ENCODE peak calls at places on chromosomes 4 and X, in ten cellular contexts. K is H9; Z is GDM1; P is NCI-H2107; Y is esophagus squamous epithelium; W is iPS-NIHi11; D is cardiac muscle cell; M is stimulated activated naive B cell treated with anti-CD40 and anti-IgM and Interleukin-4, amounts not matched to agents 10 μg/mL and 1 μg/mL and 100 μg/mL, for 72 hours; O is pons; Q is NCI-H1092. F is an unnamed sample.

GRCh38 chr4:105189855-105190650 is 43.4 kb downstream of the TET2 start:
- DNase-seq in K (no peak), Z (no peak), P (no peak), Y (no peak), W (no peak), D (no peak), M (no peak), O (no peak), Q (no peak), F (peak)

GRCh38 chr4:4659871-4660651 is 118.2 kb upstream of the STX18 start:
- DNase-seq in K (no peak), Z (peak), P (no peak), Y (no peak), W (no peak), D (peak), M (no peak), O (no peak), Q (no peak), F (no peak)

GRCh38 chrX:57952320-57952678 is 42.0 kb upstream of the ZXDA start:
- DNase-seq in K (no peak), Z (no peak), P (no peak), Y (no peak), W (no peak), D (no peak), M (no peak), O (no peak), Q (no peak), F (no peak)

GRCh38 chr4:105679186-105679585 is 29.3 kb downstream of the INTS12 start:
- DNase-seq in K (no peak), Z (no peak), P (no peak), Y (no peak), W (peak), D (no peak), M (no peak), O (no peak), Q (no peak), F (no peak)

GRCh38 chrX:132480581-132481203 is 8.1 kb downstream of the MBNL3 start:
- DNase-seq in K (no peak), Z (peak), P (peak), Y (no peak), W (no peak), D (peak), M (peak), O (peak), Q (peak), F (no peak)

GRCh38 chr4:160831165-160831922 is 1332.5 kb downstream of the FSTL5 start:
- DNase-seq in K (no peak), Z (no peak), P (no peak), Y (no peak), W (peak), D (no peak), M (no peak), O (no peak), Q (no peak), F (no peak)

GRCh38 chrX:68654693-68655092 is 7.2 kb downstream of the STARD8 start:
- DNase-seq in K (no peak), Z (no peak), P (no peak), Y (no peak), W (no peak), D (no peak), M (no peak), O (no peak), Q (no peak), F (no peak)

GRCh38 chr4:140003851-140004579 is 150.0 kb downstream of the MAML3 start:
- DNase-seq in K (no peak), Z (no peak), P (no peak), Y (no peak), W (no peak), D (no peak), M (no peak), O (no peak), Q (no peak), F (no peak)

GRCh38 chr4:1523907-1524636 is 117.8 kb upstream of the NKX1-1 start:
- DNase-seq in K (no peak), Z (no peak), P (no peak), Y (no peak), W (no peak), D (no peak), M (no peak), O (peak), Q (no peak), F (no peak)

GRCh38 chrX:102517331-102517730 is 792 bp upstream of the TMSB15A start:
- DNase-seq in K (no peak), Z (no peak), P (no peak), Y (no peak), W (no peak), D (peak), M (no peak), O (peak), Q (peak), F (no peak)

GRCh38 chr4:185201983-185202962 is 1.5 kb downstream of the CFAP97 start:
- DNase-seq in K (peak), Z (peak), P (no peak), Y (no peak), W (no peak), D (peak), M (no peak), O (peak), Q (no peak), F (no peak)

GRCh38 chr4:77454858-77455257 is 150.8 kb upstream of the CXCL13 start:
- DNase-seq in K (no peak), Z (no peak), P (no peak), Y (no peak), W (no peak), D (peak), M (no peak), O (no peak), Q (no peak), F (no peak)

GRCh38 chr4:3765271-3766206 is 646 bp upstream of the ADRA2C start:
- DNase-seq in K (peak), Z (no peak), P (no peak), Y (no peak), W (peak), D (peak), M (no peak), O (no peak), Q (peak), F (peak)

GRCh38 chr4:20137176-20137575 is 114.5 kb upstream of the SLIT2 start:
- DNase-seq in K (no peak), Z (no peak), P (no peak), Y (no peak), W (no peak), D (peak), M (no peak), O (no peak), Q (no peak), F (no peak)

GRCh38 chrX:131072871-131073571 is 14.9 kb downstream of the ARHGAP36 start:
- DNase-seq in K (peak), Z (no peak), P (no peak), Y (no peak), W (peak), D (no peak), M (no peak), O (no peak), Q (no peak), F (peak)

GRCh38 chr4:168524006-168524405 is 27.2 kb downstream of the PALLD start:
- DNase-seq in K (no peak), Z (no peak), P (no peak), Y (no peak), W (no peak), D (peak), M (no peak), O (no peak), Q (no peak), F (no peak)

GRCh38 chr4:107888237-107888636 is 43.1 kb upstream of the CYP2U1 start:
- DNase-seq in K (no peak), Z (no peak), P (no peak), Y (no peak), W (no peak), D (no peak), M (no peak), O (no peak), Q (no peak), F (no peak)

GRCh38 chrX:16778545-16778944 is 7.7 kb upstream of the TXLNG start:
- DNase-seq in K (no peak), Z (no peak), P (no peak), Y (no peak), W (no peak), D (peak), M (no peak), O (peak), Q (no peak), F (no peak)

GRCh38 chr4:56764775-56765174 is 56.7 kb downstream of the SPINK2 start:
- DNase-seq in K (no peak), Z (no peak), P (no peak), Y (no peak), W (no peak), D (peak), M (no peak), O (no peak), Q (no peak), F (no peak)

GRCh38 chr4:155967098-155967497 is 13.4 kb upstream of the CTSO start:
- DNase-seq in K (no peak), Z (no peak), P (no peak), Y (no peak), W (no peak), D (no peak), M (no peak), O (peak), Q (no peak), F (no peak)

GRCh38 chrX:40471965-40472648 is 108.7 kb upstream of the ATP6AP2 start:
- DNase-seq in K (peak), Z (no peak), P (peak), Y (no peak), W (peak), D (peak), M (peak), O (peak), Q (peak), F (peak)

GRCh38 chr4:128229458-128229805 is 58.2 kb downstream of the PGRMC2 start:
- DNase-seq in K (no peak), Z (no peak), P (no peak), Y (no peak), W (no peak), D (peak), M (no peak), O (no peak), Q (no peak), F (no peak)

GRCh38 chr4:141339386-141339785 is 118.7 kb downstream of the ZNF330 start:
- DNase-seq in K (no peak), Z (no peak), P (no peak), Y (no peak), W (no peak), D (no peak), M (no peak), O (no peak), Q (no peak), F (no peak)

GRCh38 chr4:166386491-166387367 is 513.7 kb downstream of the TLL1 start:
- DNase-seq in K (no peak), Z (no peak), P (no peak), Y (no peak), W (no peak), D (no peak), M (no peak), O (no peak), Q (no peak), F (no peak)

GRCh38 chr4:153555730-153556440 is 89.7 kb downstream of the TMEM131L start:
- DNase-seq in K (no peak), Z (no peak), P (no peak), Y (no peak), W (peak), D (peak), M (no peak), O (no peak), Q (no peak), F (no peak)

GRCh38 chr4:160772668-160773067 is 1391.1 kb downstream of the FSTL5 start:
- DNase-seq in K (no peak), Z (no peak), P (no peak), Y (no peak), W (no peak), D (no peak), M (no peak), O (peak), Q (no peak), F (no peak)

GRCh38 chr4:52651993-52652672 is 7.0 kb downstream of the USP46 start:
- DNase-seq in K (no peak), Z (no peak), P (no peak), Y (no peak), W (no peak), D (no peak), M (no peak), O (no peak), Q (no peak), F (no peak)

GRCh38 chr4:139630991-139631390 is 34.6 kb upstream of the MGST2 start:
- DNase-seq in K (no peak), Z (no peak), P (no peak), Y (no peak), W (no peak), D (no peak), M (no peak), O (no peak), Q (no peak), F (no peak)

GRCh38 chr4:53551963-53552362 is 39.3 kb downstream of the LNX1 start:
- DNase-seq in K (no peak), Z (no peak), P (no peak), Y (no peak), W (no peak), D (peak), M (no peak), O (no peak), Q (no peak), F (no peak)

GRCh38 chr4:135917016-135917415 is 1615.3 kb downstream of the PCDH18 start:
- DNase-seq in K (no peak), Z (no peak), P (no peak), Y (no peak), W (no peak), D (no peak), M (no peak), O (no peak), Q (no peak), F (no peak)

GRCh38 chrX:39837688-39838087 is 260.1 kb downstream of the BCOR start:
- DNase-seq in K (no peak), Z (no peak), P (no peak), Y (no peak), W (no peak), D (no peak), M (no peak), O (no peak), Q (no peak), F (no peak)

GRCh38 chr4:4254666-4255065 is 6.6 kb upstream of the TMEM128 start:
- DNase-seq in K (no peak), Z (no peak), P (no peak), Y (no peak), W (no peak), D (no peak), M (no peak), O (peak), Q (peak), F (no peak)

GRCh38 chr4:155973639-155974475 is 20.2 kb upstream of the CTSO start:
- DNase-seq in K (no peak), Z (no peak), P (no peak), Y (no peak), W (peak), D (peak), M (no peak), O (no peak), Q (no peak), F (no peak)

GRCh38 chr4:121448231-121448630 is 67.4 kb upstream of the QRFPR start:
- DNase-seq in K (no peak), Z (no peak), P (no peak), Y (no peak), W (no peak), D (no peak), M (no peak), O (no peak), Q (no peak), F (no peak)

GRCh38 chr4:169416997-169417396 is 146.2 kb upstream of the SH3RF1 start:
- DNase-seq in K (no peak), Z (no peak), P (no peak), Y (no peak), W (no peak), D (no peak), M (no peak), O (peak), Q (peak), F (no peak)

GRCh38 chrX:40153335-40154221 is 55.8 kb upstream of the BCOR start:
- DNase-seq in K (peak), Z (peak), P (peak), Y (peak), W (no peak), D (peak), M (peak), O (peak), Q (peak), F (peak)

GRCh38 chr4:183747931-183748664 is 89.0 kb downstream of the TRAPPC11 start:
- DNase-seq in K (no peak), Z (no peak), P (no peak), Y (no peak), W (no peak), D (no peak), M (no peak), O (no peak), Q (no peak), F (no peak)

F was measured in endodermal cell.